ENCODE peak calls at places on chromosomes 3 and 15, in five cellular contexts. Q is NCI-H1092, W is NCI-H2029 treated with DMSO at 0.1 percent for 48 hours, S is body of pancreas, G is thyroid gland. F is an unnamed sample.
A peak's percentile ranks its signal among the peaks of the same experiment; 100 is the strongest.

GRCh38 chr3:120113128-120114116 is 19.2 kb upstream of the GSK3B start:
- DNase-seq in Q (no peak), W (no peak), S (peak; percentile 28), G (peak; percentile 35), F (no peak)

GRCh38 chr15:101251830-101252820 is at the start of gene CHSY1:
- DNase-seq in Q (peak; percentile 55), W (peak; percentile 4), S (peak; percentile 89), G (peak; percentile 88), F (peak; percentile 94)

GRCh38 chr15:52100807-52101206 is 11.8 kb downstream of the BCL2L10 start:
- DNase-seq in Q (no peak), W (no peak), S (peak; percentile 47), G (peak; percentile 35), F (peak; percentile 72)

GRCh38 chr15:42056934-42057743 is 36.3 kb upstream of the PLA2G4E start:
- DNase-seq in Q (peak; percentile 48), W (no peak), S (peak; percentile 84), G (peak; percentile 94), F (peak; percentile 82)

GRCh38 chr3:94184781-94185180 is 121.9 kb downstream of the NSUN3 start:
- DNase-seq in Q (no peak), W (no peak), S (no peak), G (no peak), F (no peak)

GRCh38 chr3:4575413-4575812 is 82.3 kb downstream of the ITPR1 start:
- DNase-seq in Q (no peak), W (no peak), S (no peak), G (no peak), F (no peak)

GRCh38 chr3:79847928-79848327 is 80.1 kb upstream of the ROBO1 start:
- DNase-seq in Q (no peak), W (no peak), S (no peak), G (no peak), F (no peak)

GRCh38 chr3:150449169-150449721 is 41.1 kb downstream of the TSC22D2 start:
- DNase-seq in Q (no peak), W (no peak), S (no peak), G (no peak), F (no peak)

GRCh38 chr3:193030276-193030675 is 112.6 kb upstream of the MB21D2 start:
- DNase-seq in Q (peak; percentile 34), W (peak; percentile 91), S (no peak), G (no peak), F (no peak)

GRCh38 chr3:15638193-15638890 is 36.8 kb downstream of the BTD start:
- DNase-seq in Q (no peak), W (no peak), S (no peak), G (no peak), F (no peak)

GRCh38 chr3:103002447-103002846 is 567.6 kb downstream of the ZPLD1 start:
- DNase-seq in Q (no peak), W (no peak), S (no peak), G (no peak), F (no peak)

GRCh38 chr3:41674449-41674848 is 287.5 kb downstream of the ULK4 start:
- DNase-seq in Q (no peak), W (no peak), S (no peak), G (no peak), F (no peak)

GRCh38 chr15:96046620-96047240 is 283.8 kb upstream of the NR2F2 start:
- DNase-seq in Q (no peak), W (no peak), S (no peak), G (no peak), F (no peak)

GRCh38 chr3:46848271-46849097 is 14.8 kb downstream of the MYL3 start:
- DNase-seq in Q (no peak), W (no peak), S (no peak), G (no peak), F (peak; percentile 61)

GRCh38 chr15:85615930-85616329 is 178.8 kb downstream of the KLHL25 start:
- DNase-seq in Q (no peak), W (no peak), S (no peak), G (peak; percentile 12), F (peak; percentile 55)

GRCh38 chr3:100637197-100637631 is 27.8 kb downstream of the ADGRG7 start:
- DNase-seq in Q (no peak), W (no peak), S (no peak), G (no peak), F (no peak)

GRCh38 chr3:151002582-151002981 is 30.1 kb upstream of the CLRN1 start:
- DNase-seq in Q (no peak), W (no peak), S (no peak), G (no peak), F (no peak)

GRCh38 chr15:42730135-42730534 is 6.8 kb downstream of the CDAN1 start:
- DNase-seq in Q (no peak), W (no peak), S (no peak), G (no peak), F (no peak)

GRCh38 chr15:29935296-29936020 is 113.2 kb upstream of the TJP1 start:
- DNase-seq in Q (no peak), W (no peak), S (no peak), G (peak; percentile 10), F (no peak)

GRCh38 chr15:88484781-88485246 is 17.3 kb downstream of the MRPS11 start:
- DNase-seq in Q (no peak), W (no peak), S (no peak), G (no peak), F (no peak)

GRCh38 chr3:116005404-116005803 is 382.1 kb downstream of the GAP43 start:
- DNase-seq in Q (peak; percentile 11), W (no peak), S (no peak), G (peak; percentile 8), F (peak; percentile 10)

GRCh38 chr3:31035681-31036080 is 141.2 kb upstream of the GADL1 start:
- DNase-seq in Q (no peak), W (no peak), S (no peak), G (no peak), F (no peak)

GRCh38 chr3:51547274-51547673 is 8.8 kb downstream of the RAD54L2 start:
- DNase-seq in Q (no peak), W (no peak), S (no peak), G (no peak), F (no peak)

GRCh38 chr15:70299931-70300858 is 202.5 kb upstream of the TLE3 start:
- DNase-seq in Q (no peak), W (peak; percentile 49), S (no peak), G (no peak), F (no peak)

GRCh38 chr15:78768096-78768495 is 43.2 kb downstream of the ADAMTS7 start:
- DNase-seq in Q (no peak), W (no peak), S (no peak), G (no peak), F (no peak)

GRCh38 chr3:195251336-195252065 is 19.5 kb downstream of the XXYLT1 start:
- DNase-seq in Q (no peak), W (no peak), S (peak; percentile 9), G (no peak), F (no peak)

GRCh38 chr15:57596978-57597377 is 5.3 kb downstream of the MYZAP start:
- DNase-seq in Q (no peak), W (no peak), S (peak; percentile 59), G (no peak), F (no peak)

GRCh38 chr15:39922450-39923092 is 2.5 kb upstream of the GPR176 start:
- DNase-seq in Q (no peak), W (no peak), S (no peak), G (no peak), F (no peak)

GRCh38 chr3:22115581-22115980 is 364.6 kb upstream of the ZNF385D start:
- DNase-seq in Q (no peak), W (no peak), S (no peak), G (no peak), F (no peak)

GRCh38 chr15:90071220-90071807 is 31.0 kb downstream of the IDH2 start:
- DNase-seq in Q (peak; percentile 42), W (peak; percentile 26), S (peak; percentile 84), G (peak; percentile 83), F (peak; percentile 90)

GRCh38 chr15:67043939-67044771 is 21.2 kb upstream of the SMAD3 start:
- DNase-seq in Q (no peak), W (no peak), S (peak; percentile 36), G (no peak), F (no peak)

F was measured in heart right ventricle.